ENCODE peak calls at places on chromosomes 13 and 19, in nine cellular contexts. One of them, this sample, is unnamed. For H3K4me1 and H3K9me3, the result is how much of the 10 kb centered on the place peaks cover.

GRCh38 chr13:29595380-29596063 is at the start of gene SLC7A1:
- DNase-seq in cardiac muscle cell: peak
- DNase-seq in adipocyte: peak
- DNase-seq in fibroblast of lung: peak
- DNase-seq in mucosa of descending colon: peak
- DNase-seq in lung: peak
- DNase-seq in GM23248: peak
- DNase-seq in CD8-positive, alpha-beta T cell: peak
- DNase-seq in tibial artery: peak
- DNase-seq in this sample: peak

GRCh38 chr19:53545271-53546065 is 7.5 kb downstream of the ZNF331 start:
- DNase-seq in GM23248: peak
- DNase-seq in lung: peak
- DNase-seq in cardiac muscle cell: no peak
- DNase-seq in fibroblast of lung: peak
- DNase-seq in mucosa of descending colon: no peak
- DNase-seq in CD8-positive, alpha-beta T cell: no peak
- DNase-seq in tibial artery: no peak
- DNase-seq in adipocyte: peak
- DNase-seq in this sample: no peak

GRCh38 chr19:18586311-18586710 is 2.3 kb upstream of the REX1BD start:
- DNase-seq in tibial artery: no peak
- DNase-seq in lung: no peak
- DNase-seq in fibroblast of lung: no peak
- DNase-seq in cardiac muscle cell: no peak
- DNase-seq in GM23248: peak
- DNase-seq in mucosa of descending colon: no peak
- DNase-seq in adipocyte: no peak
- DNase-seq in CD8-positive, alpha-beta T cell: no peak
- DNase-seq in this sample: no peak

GRCh38 chr19:18432275-18433038 is 5.5 kb downstream of the ISYNA1 start:
- DNase-seq in lung: no peak
- DNase-seq in GM23248: no peak
- DNase-seq in adipocyte: no peak
- DNase-seq in fibroblast of lung: no peak
- DNase-seq in mucosa of descending colon: no peak
- DNase-seq in CD8-positive, alpha-beta T cell: no peak
- DNase-seq in cardiac muscle cell: no peak
- DNase-seq in tibial artery: peak
- DNase-seq in this sample: no peak

GRCh38 chr19:43739419-43739818 is 15.3 kb downstream of the SMG9 start:
- DNase-seq in tibial artery: no peak
- DNase-seq in lung: no peak
- DNase-seq in fibroblast of lung: no peak
- DNase-seq in mucosa of descending colon: peak
- DNase-seq in cardiac muscle cell: no peak
- DNase-seq in adipocyte: no peak
- DNase-seq in GM23248: no peak
- DNase-seq in CD8-positive, alpha-beta T cell: no peak
- DNase-seq in this sample: no peak

GRCh38 chr13:105773887-105774538 is 761.4 kb downstream of the EFNB2 start:
- DNase-seq in mucosa of descending colon: no peak
- DNase-seq in GM23248: no peak
- DNase-seq in tibial artery: no peak
- DNase-seq in cardiac muscle cell: no peak
- DNase-seq in lung: no peak
- DNase-seq in adipocyte: peak
- DNase-seq in fibroblast of lung: peak
- DNase-seq in CD8-positive, alpha-beta T cell: no peak
- DNase-seq in this sample: no peak

GRCh38 chr13:98549728-98550317 is 27.1 kb downstream of the STK24 start:
- DNase-seq in lung: no peak
- DNase-seq in adipocyte: no peak
- DNase-seq in fibroblast of lung: peak
- DNase-seq in GM23248: peak
- DNase-seq in mucosa of descending colon: no peak
- DNase-seq in tibial artery: peak
- DNase-seq in CD8-positive, alpha-beta T cell: no peak
- DNase-seq in cardiac muscle cell: no peak
- DNase-seq in this sample: no peak

GRCh38 chr13:101915755-101916107 is 463.3 kb downstream of the ITGBL1 start:
- DNase-seq in cardiac muscle cell: no peak
- DNase-seq in tibial artery: no peak
- DNase-seq in lung: no peak
- DNase-seq in GM23248: no peak
- DNase-seq in fibroblast of lung: no peak
- DNase-seq in mucosa of descending colon: no peak
- DNase-seq in adipocyte: no peak
- DNase-seq in CD8-positive, alpha-beta T cell: no peak
- DNase-seq in this sample: no peak

GRCh38 chr19:52923782-52924593 is 760 bp upstream of the ZNF888 start:
- DNase-seq in tibial artery: peak
- DNase-seq in lung: peak
- DNase-seq in CD8-positive, alpha-beta T cell: no peak
- DNase-seq in adipocyte: peak
- DNase-seq in cardiac muscle cell: no peak
- DNase-seq in GM23248: peak
- DNase-seq in fibroblast of lung: peak
- DNase-seq in mucosa of descending colon: peak
- DNase-seq in this sample: peak

GRCh38 chr13:30685320-30685859 is 50.0 kb upstream of the ALOX5AP start:
- DNase-seq in lung: no peak
- DNase-seq in tibial artery: no peak
- DNase-seq in fibroblast of lung: no peak
- DNase-seq in GM23248: peak
- DNase-seq in mucosa of descending colon: peak
- DNase-seq in adipocyte: no peak
- DNase-seq in CD8-positive, alpha-beta T cell: no peak
- DNase-seq in cardiac muscle cell: no peak
- DNase-seq in this sample: no peak

GRCh38 chr13:92574499-92574898 is 652.1 kb upstream of the GPC6 start:
- DNase-seq in tibial artery: no peak
- DNase-seq in cardiac muscle cell: no peak
- DNase-seq in adipocyte: no peak
- DNase-seq in CD8-positive, alpha-beta T cell: no peak
- DNase-seq in lung: no peak
- DNase-seq in mucosa of descending colon: no peak
- DNase-seq in fibroblast of lung: peak
- DNase-seq in GM23248: no peak
- DNase-seq in this sample: no peak

GRCh38 chr13:92029641-92030040 is 631.2 kb downstream of the GPC5 start:
- DNase-seq in CD8-positive, alpha-beta T cell: no peak
- DNase-seq in mucosa of descending colon: no peak
- DNase-seq in tibial artery: no peak
- DNase-seq in GM23248: no peak
- DNase-seq in cardiac muscle cell: no peak
- DNase-seq in lung: no peak
- DNase-seq in adipocyte: no peak
- DNase-seq in fibroblast of lung: no peak
- DNase-seq in this sample: no peak

GRCh38 chr13:112444001-112444311 is 67.8 kb downstream of the SPACA7 start:
- DNase-seq in CD8-positive, alpha-beta T cell: no peak
- DNase-seq in adipocyte: peak
- DNase-seq in tibial artery: peak
- DNase-seq in cardiac muscle cell: peak
- DNase-seq in mucosa of descending colon: peak
- DNase-seq in GM23248: peak
- DNase-seq in lung: peak
- DNase-seq in fibroblast of lung: peak
- DNase-seq in this sample: peak

GRCh38 chr19:5445667-5446066 is 9.6 kb upstream of the ZNRF4 start:
- DNase-seq in tibial artery: no peak
- DNase-seq in lung: no peak
- DNase-seq in CD8-positive, alpha-beta T cell: no peak
- DNase-seq in fibroblast of lung: peak
- DNase-seq in GM23248: peak
- DNase-seq in adipocyte: no peak
- DNase-seq in mucosa of descending colon: no peak
- DNase-seq in cardiac muscle cell: no peak
- DNase-seq in this sample: no peak

GRCh38 chr13:95056266-95056665 is 245.0 kb downstream of the ABCC4 start:
- DNase-seq in tibial artery: no peak
- DNase-seq in GM23248: no peak
- DNase-seq in cardiac muscle cell: no peak
- DNase-seq in CD8-positive, alpha-beta T cell: no peak
- DNase-seq in mucosa of descending colon: no peak
- DNase-seq in lung: no peak
- DNase-seq in adipocyte: no peak
- DNase-seq in fibroblast of lung: no peak
- DNase-seq in this sample: no peak
- H3K4me1 ChIP-seq in tibial artery: under half
- H3K4me1 ChIP-seq in GM23248: under half
- H3K4me1 ChIP-seq in cardiac muscle cell: under half
- H3K4me1 ChIP-seq in CD8-positive, alpha-beta T cell: under half
- H3K4me1 ChIP-seq in mucosa of descending colon: under half
- H3K4me1 ChIP-seq in lung: under half
- H3K4me1 ChIP-seq in adipocyte: under half
- H3K4me1 ChIP-seq in fibroblast of lung: under half
- H3K4me1 ChIP-seq in this sample: under half

GRCh38 chr19:15666186-15666585 is 6.7 kb upstream of the CYP4F12 start:
- DNase-seq in cardiac muscle cell: no peak
- DNase-seq in tibial artery: no peak
- DNase-seq in GM23248: no peak
- DNase-seq in adipocyte: no peak
- DNase-seq in CD8-positive, alpha-beta T cell: no peak
- DNase-seq in lung: no peak
- DNase-seq in mucosa of descending colon: no peak
- DNase-seq in fibroblast of lung: no peak
- DNase-seq in this sample: no peak

GRCh38 chr19:15666883-15667282 is 6.0 kb upstream of the CYP4F12 start:
- DNase-seq in tibial artery: no peak
- DNase-seq in lung: no peak
- DNase-seq in fibroblast of lung: no peak
- DNase-seq in adipocyte: no peak
- DNase-seq in GM23248: no peak
- DNase-seq in cardiac muscle cell: no peak
- DNase-seq in mucosa of descending colon: peak
- DNase-seq in CD8-positive, alpha-beta T cell: no peak
- DNase-seq in this sample: no peak

DNA sequence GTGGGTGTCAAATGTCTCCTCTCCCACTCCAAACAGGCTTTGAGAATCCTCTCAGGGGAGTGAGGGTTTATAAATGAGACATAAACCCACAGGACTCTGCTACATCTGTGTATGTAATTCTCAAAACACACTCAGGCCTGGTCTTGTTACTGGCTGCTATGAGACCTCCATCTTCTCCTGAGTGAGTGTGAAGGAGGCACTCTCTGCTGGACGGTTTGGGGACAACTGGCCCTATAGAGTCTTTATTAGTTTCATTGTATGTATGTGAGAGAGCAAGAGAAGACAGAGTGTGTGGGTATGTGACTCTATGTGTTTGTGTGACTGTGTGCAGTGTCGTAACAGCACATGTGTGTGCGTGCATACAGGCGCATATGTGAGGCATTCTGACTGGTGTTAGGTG is 9.6 kb upstream of the CYP4F12 start:
- DNase-seq in CD8-positive, alpha-beta T cell: no peak
- DNase-seq in lung: no peak
- DNase-seq in GM23248: no peak
- DNase-seq in cardiac muscle cell: no peak
- DNase-seq in fibroblast of lung: no peak
- DNase-seq in adipocyte: no peak
- DNase-seq in tibial artery: no peak
- DNase-seq in mucosa of descending colon: no peak
- DNase-seq in this sample: no peak
- H3K9me3 ChIP-seq in CD8-positive, alpha-beta T cell: under half
- H3K9me3 ChIP-seq in lung: under half
- H3K9me3 ChIP-seq in GM23248: under half
- H3K9me3 ChIP-seq in cardiac muscle cell: under half
- H3K9me3 ChIP-seq in fibroblast of lung: under half
- H3K9me3 ChIP-seq in adipocyte: under half
- H3K9me3 ChIP-seq in tibial artery: under half
- H3K9me3 ChIP-seq in mucosa of descending colon: under half
- H3K9me3 ChIP-seq in this sample: under half

GRCh38 chr19:15400521-15401396 is 18.0 kb downstream of the AKAP8L start:
- DNase-seq in fibroblast of lung: no peak
- DNase-seq in mucosa of descending colon: no peak
- DNase-seq in lung: no peak
- DNase-seq in GM23248: no peak
- DNase-seq in cardiac muscle cell: no peak
- DNase-seq in adipocyte: no peak
- DNase-seq in CD8-positive, alpha-beta T cell: no peak
- DNase-seq in tibial artery: peak
- DNase-seq in this sample: peak
- H3K4me1 ChIP-seq in fibroblast of lung: under half
- H3K4me1 ChIP-seq in mucosa of descending colon: under half
- H3K4me1 ChIP-seq in lung: under half
- H3K4me1 ChIP-seq in GM23248: under half
- H3K4me1 ChIP-seq in cardiac muscle cell: under half
- H3K4me1 ChIP-seq in adipocyte: under half
- H3K4me1 ChIP-seq in CD8-positive, alpha-beta T cell: under half
- H3K4me1 ChIP-seq in tibial artery: under half
- H3K4me1 ChIP-seq in this sample: under half

GRCh38 chr19:29380581-29380980 is 145.2 kb upstream of the VSTM2B start:
- DNase-seq in tibial artery: peak
- DNase-seq in adipocyte: no peak
- DNase-seq in lung: no peak
- DNase-seq in fibroblast of lung: no peak
- DNase-seq in CD8-positive, alpha-beta T cell: no peak
- DNase-seq in GM23248: no peak
- DNase-seq in mucosa of descending colon: no peak
- DNase-seq in cardiac muscle cell: no peak
- DNase-seq in this sample: no peak

GRCh38 chr19:29385191-29385795 is 140.5 kb upstream of the VSTM2B start:
- DNase-seq in lung: no peak
- DNase-seq in GM23248: no peak
- DNase-seq in adipocyte: no peak
- DNase-seq in mucosa of descending colon: no peak
- DNase-seq in CD8-positive, alpha-beta T cell: no peak
- DNase-seq in tibial artery: peak
- DNase-seq in cardiac muscle cell: no peak
- DNase-seq in fibroblast of lung: no peak
- DNase-seq in this sample: no peak

GRCh38 chr19:29384676-29385075 is 141.1 kb upstream of the VSTM2B start:
- DNase-seq in lung: no peak
- DNase-seq in cardiac muscle cell: no peak
- DNase-seq in CD8-positive, alpha-beta T cell: no peak
- DNase-seq in GM23248: no peak
- DNase-seq in tibial artery: no peak
- DNase-seq in mucosa of descending colon: no peak
- DNase-seq in fibroblast of lung: no peak
- DNase-seq in adipocyte: no peak
- DNase-seq in this sample: no peak

GRCh38 chr19:29381353-29382203 is 144.2 kb upstream of the VSTM2B start:
- DNase-seq in tibial artery: peak
- DNase-seq in fibroblast of lung: no peak
- DNase-seq in lung: no peak
- DNase-seq in mucosa of descending colon: no peak
- DNase-seq in GM23248: no peak
- DNase-seq in CD8-positive, alpha-beta T cell: no peak
- DNase-seq in cardiac muscle cell: no peak
- DNase-seq in adipocyte: no peak
- DNase-seq in this sample: no peak

DNA sequence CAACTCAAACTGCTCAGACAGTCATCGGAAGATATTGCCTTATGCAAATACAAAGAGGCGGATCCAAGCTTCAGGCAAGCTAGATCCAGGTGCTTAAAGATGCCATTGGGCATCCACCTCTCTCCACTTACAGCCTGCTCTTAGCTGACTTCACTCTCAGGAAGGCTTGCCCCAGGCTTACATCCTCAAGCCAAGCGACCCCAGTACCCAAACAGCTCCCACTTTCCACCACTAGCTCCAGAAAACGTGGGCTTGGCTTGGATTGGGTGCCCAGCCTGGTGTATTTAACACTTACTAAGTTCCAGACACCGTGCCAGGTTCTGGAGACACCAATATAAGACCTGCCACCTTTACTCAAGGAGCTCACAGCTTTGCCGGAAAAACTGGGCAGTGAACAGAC is 142.1 kb upstream of the VSTM2B start:
- DNase-seq in CD8-positive, alpha-beta T cell: no peak
- DNase-seq in adipocyte: no peak
- DNase-seq in lung: no peak
- DNase-seq in tibial artery: peak
- DNase-seq in mucosa of descending colon: no peak
- DNase-seq in cardiac muscle cell: no peak
- DNase-seq in fibroblast of lung: no peak
- DNase-seq in GM23248: no peak
- DNase-seq in this sample: no peak
- H3K9me3 ChIP-seq in CD8-positive, alpha-beta T cell: under half
- H3K9me3 ChIP-seq in adipocyte: under half
- H3K9me3 ChIP-seq in lung: under half
- H3K9me3 ChIP-seq in tibial artery: under half
- H3K9me3 ChIP-seq in mucosa of descending colon: under half
- H3K9me3 ChIP-seq in cardiac muscle cell: under half
- H3K9me3 ChIP-seq in fibroblast of lung: under half
- H3K9me3 ChIP-seq in GM23248: under half
- H3K9me3 ChIP-seq in this sample: under half

This sample was measured in uterus.